ENCODE peak calls at places on chromosomes 6 and 20, in five cellular contexts. One of them, this sample, is unnamed.

GRCh38 chr6:120620900-120621299 is 713.4 kb downstream of the TBC1D32 start:
- DNase-seq in A549: no peak
- DNase-seq in HepG2: no peak
- DNase-seq in K562: no peak
- DNase-seq in IMR-90: no peak
- DNase-seq in this sample: no peak

GRCh38 chr20:35145141-35145564 is 2.0 kb downstream of the EDEM2 start:
- DNase-seq in K562: peak
- DNase-seq in HepG2: peak
- DNase-seq in A549: peak
- DNase-seq in IMR-90: peak
- DNase-seq in this sample: peak

GRCh38 chr20:31605902-31606677 is 1.0 kb downstream of the ID1 start:
- DNase-seq in HepG2: peak
- DNase-seq in A549: no peak
- DNase-seq in K562: peak
- DNase-seq in IMR-90: no peak
- DNase-seq in this sample: peak

GRCh38 chr20:50289581-50289980 is 99.0 kb downstream of the CEBPB start:
- DNase-seq in IMR-90: no peak
- DNase-seq in K562: no peak
- DNase-seq in HepG2: no peak
- DNase-seq in A549: no peak
- DNase-seq in this sample: no peak

GRCh38 chr6:10759312-10759839 is 11.8 kb downstream of the TMEM14B start:
- DNase-seq in K562: peak
- DNase-seq in A549: peak
- DNase-seq in IMR-90: peak
- DNase-seq in HepG2: peak
- DNase-seq in this sample: peak

GRCh38 chr20:62190639-62191411 is 8.0 kb downstream of the MTG2 start:
- DNase-seq in IMR-90: no peak
- DNase-seq in HepG2: no peak
- DNase-seq in A549: no peak
- DNase-seq in K562: no peak
- DNase-seq in this sample: no peak

GRCh38 chr6:166989427-166990034 is 9.7 kb upstream of the CEP43 start:
- DNase-seq in K562: peak
- DNase-seq in IMR-90: peak
- DNase-seq in A549: peak
- DNase-seq in HepG2: peak
- DNase-seq in this sample: peak

GRCh38 chr6:35173068-35174042 is 32.2 kb upstream of the TCP11 start:
- DNase-seq in K562: no peak
- DNase-seq in A549: no peak
- DNase-seq in HepG2: no peak
- DNase-seq in IMR-90: no peak
- DNase-seq in this sample: no peak

GRCh38 chr20:39825950-39826349 is 863.1 kb downstream of the MAFB start:
- DNase-seq in K562: no peak
- DNase-seq in A549: no peak
- DNase-seq in IMR-90: peak
- DNase-seq in HepG2: no peak
- DNase-seq in this sample: no peak

GRCh38 chr20:15814903-15815302 is 758.3 kb downstream of the KIF16B start:
- DNase-seq in HepG2: no peak
- DNase-seq in K562: no peak
- DNase-seq in A549: no peak
- DNase-seq in IMR-90: no peak
- DNase-seq in this sample: no peak

GRCh38 chr6:24799541-24799915 is 811 bp upstream of the ARMH2 start:
- DNase-seq in IMR-90: no peak
- DNase-seq in HepG2: peak
- DNase-seq in K562: peak
- DNase-seq in A549: no peak
- DNase-seq in this sample: no peak

GRCh38 chr20:45229264-45230056 is 8.3 kb downstream of the SEMG2 start:
- DNase-seq in HepG2: peak
- DNase-seq in K562: peak
- DNase-seq in A549: peak
- DNase-seq in IMR-90: no peak
- DNase-seq in this sample: peak
- TF ChIP-seq RFX5 in HepG2: no peak
- TF ChIP-seq RFX5 in K562: no peak
- TF ChIP-seq RFX5 in A549: no peak
- TF ChIP-seq RFX5 in IMR-90: no peak
- TF ChIP-seq RFX5 in this sample: no peak

DNA sequence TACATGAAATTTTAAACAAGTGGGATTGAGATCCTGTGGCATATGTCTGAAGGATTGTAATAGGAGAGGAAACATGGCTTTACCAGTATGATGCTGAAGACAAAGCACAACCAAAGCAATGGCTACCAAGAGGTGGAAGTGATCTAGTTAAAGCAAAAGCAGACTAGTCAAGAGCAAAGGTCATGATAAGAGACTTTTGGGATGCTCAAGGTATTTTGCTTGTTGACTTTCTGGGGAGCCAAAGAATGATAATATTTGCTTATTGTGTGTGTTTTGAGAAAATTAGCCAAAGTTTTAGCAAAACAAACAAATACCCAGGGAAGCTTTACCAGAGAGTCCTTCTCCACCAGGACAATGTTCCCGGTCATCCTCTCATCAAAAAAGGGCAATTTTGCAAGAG is 20.3 kb downstream of the SLC16A10 start:
- DNase-seq in IMR-90: no peak
- DNase-seq in HepG2: peak
- DNase-seq in A549: no peak
- DNase-seq in K562: no peak
- DNase-seq in this sample: no peak
- TF ChIP-seq RFX5 in IMR-90: no peak
- TF ChIP-seq RFX5 in HepG2: no peak
- TF ChIP-seq RFX5 in A549: no peak
- TF ChIP-seq RFX5 in K562: no peak
- TF ChIP-seq RFX5 in this sample: no peak

GRCh38 chr6:84037425-84038089 is 4.0 kb downstream of the MRAP2 start:
- DNase-seq in IMR-90: no peak
- DNase-seq in HepG2: no peak
- DNase-seq in K562: no peak
- DNase-seq in A549: no peak
- DNase-seq in this sample: no peak

GRCh38 chr6:84048588-84048987 is 15.0 kb downstream of the MRAP2 start:
- DNase-seq in HepG2: no peak
- DNase-seq in IMR-90: no peak
- DNase-seq in A549: no peak
- DNase-seq in K562: no peak
- DNase-seq in this sample: no peak

GRCh38 chr6:84046755-84047154 is 13.2 kb downstream of the MRAP2 start:
- DNase-seq in HepG2: no peak
- DNase-seq in IMR-90: no peak
- DNase-seq in K562: no peak
- DNase-seq in A549: no peak
- DNase-seq in this sample: no peak

GRCh38 chr6:84042603-84043002 is 9.0 kb downstream of the MRAP2 start:
- DNase-seq in A549: no peak
- DNase-seq in IMR-90: no peak
- DNase-seq in K562: peak
- DNase-seq in HepG2: no peak
- DNase-seq in this sample: no peak

GRCh38 chr6:84043555-84043954 is 10.0 kb downstream of the MRAP2 start:
- DNase-seq in K562: no peak
- DNase-seq in A549: no peak
- DNase-seq in HepG2: peak
- DNase-seq in IMR-90: no peak
- DNase-seq in this sample: no peak
- TF ChIP-seq RFX5 in K562: no peak
- TF ChIP-seq RFX5 in A549: no peak
- TF ChIP-seq RFX5 in HepG2: no peak
- TF ChIP-seq RFX5 in IMR-90: no peak
- TF ChIP-seq RFX5 in this sample: no peak

GRCh38 chr6:657743-658142 is 843 bp upstream of the HUS1B start:
- DNase-seq in A549: no peak
- DNase-seq in IMR-90: no peak
- DNase-seq in HepG2: no peak
- DNase-seq in K562: no peak
- DNase-seq in this sample: no peak
- TF ChIP-seq RFX5 in A549: no peak
- TF ChIP-seq RFX5 in IMR-90: no peak
- TF ChIP-seq RFX5 in HepG2: no peak
- TF ChIP-seq RFX5 in K562: no peak
- TF ChIP-seq RFX5 in this sample: no peak

This sample was measured in SK-N-SH.